ENCODE peak calls at places on chromosomes 11 and 22, in six cellular contexts. F is stimulated activated CD4-positive, alpha-beta T cell treated with anti-CD3 and anti-CD28 coated beads, Interleukin-15, amount 100 ng/mL, for 1 hour; O is non-pigmented ciliary epithelial cell; R is fibroblast of gingiva; G is cardiac muscle cell; H is HuH-7. Z is an unnamed sample.

GRCh38 chr11:115042002-115042401 is 363.7 kb downstream of the NXPE2 start:
- DNase-seq in F (no peak), O (no peak), R (no peak), G (no peak), H (no peak), Z (no peak)

GRCh38 chr11:65609711-65610110 is 4.3 kb downstream of the MAP3K11 start:
- DNase-seq in F (no peak), O (no peak), R (no peak), G (no peak), H (no peak), Z (no peak)

GRCh38 chr11:64409707-64410395 is 50.9 kb downstream of the RPS6KA4 start:
- DNase-seq in F (no peak), O (no peak), R (no peak), G (peak), H (no peak), Z (no peak)

GRCh38 chr11:9280655-9281301 is 15.6 kb upstream of the DENND5A start:
- DNase-seq in F (peak), O (peak), R (peak), G (peak), H (no peak), Z (no peak)

GRCh38 chr11:35487532-35488078 is 37.8 kb downstream of the PAMR1 start:
- DNase-seq in F (no peak), O (no peak), R (peak), G (peak), H (peak), Z (no peak)

GRCh38 chr22:23137905-23138520 is 3.8 kb downstream of the RSPH14 start:
- DNase-seq in F (peak), O (no peak), R (no peak), G (peak), H (no peak), Z (peak)

GRCh38 chr11:121741954-121742361 is 289.2 kb upstream of the SORL1-AS1 start:
- DNase-seq in F (no peak), O (no peak), R (peak), G (peak), H (no peak), Z (peak)

GRCh38 chr11:45067966-45068365 is 78.5 kb upstream of the PRDM11 start:
- DNase-seq in F (no peak), O (no peak), R (no peak), G (no peak), H (no peak), Z (no peak)

GRCh38 chr11:102521121-102521520 is 9.4 kb downstream of the MMP7 start:
- DNase-seq in F (no peak), O (no peak), R (no peak), G (no peak), H (no peak), Z (no peak)

GRCh38 chr11:75526192-75526541 is 426 bp upstream of the GDPD5 start:
- DNase-seq in F (no peak), O (no peak), R (no peak), G (no peak), H (no peak), Z (no peak)

GRCh38 chr11:57459112-57460016 is 964 bp upstream of the RTN4RL2 start:
- DNase-seq in F (no peak), O (no peak), R (no peak), G (no peak), H (peak), Z (no peak)

GRCh38 chr11:68354181-68354872 is 41.9 kb downstream of the LRP5 start:
- DNase-seq in F (no peak), O (peak), R (peak), G (peak), H (no peak), Z (peak)

GRCh38 chr22:19880786-19881569 is 26.3 kb upstream of the GNB1L start:
- DNase-seq in F (no peak), O (peak), R (peak), G (peak), H (no peak), Z (no peak)

GRCh38 chr22:19085233-19086043 is 36.8 kb downstream of the DGCR2 start:
- DNase-seq in F (no peak), O (no peak), R (peak), G (peak), H (peak), Z (no peak)

GRCh38 chr11:94588366-94588952 is 21.3 kb downstream of the PIWIL4 start:
- DNase-seq in F (no peak), O (no peak), R (no peak), G (no peak), H (no peak), Z (no peak)

GRCh38 chr11:17574799-17575144 is 27.7 kb downstream of the OTOG start:
- DNase-seq in F (no peak), O (no peak), R (no peak), G (no peak), H (no peak), Z (no peak)

GRCh38 chr11:13338437-13339069 is 61.0 kb downstream of the BMAL1 start:
- DNase-seq in F (no peak), O (no peak), R (peak), G (peak), H (no peak), Z (no peak)

GRCh38 chr22:25764270-25765015 is 22.5 kb downstream of the MYO18B start:
- DNase-seq in F (no peak), O (no peak), R (no peak), G (no peak), H (no peak), Z (no peak)

GRCh38 chr11:82858133-82858532 is 42.1 kb downstream of the PRCP start:
- DNase-seq in F (no peak), O (no peak), R (no peak), G (no peak), H (no peak), Z (no peak)

Z was measured in breast epithelium.